ENCODE peak calls at places on chromosomes 1 and 21, in five cellular contexts. U is fibroblast of pulmonary artery; M is A549; D is CD4-positive, alpha-beta T cell; K is stimulated activated CD8-positive, alpha-beta memory T cell treated with anti-CD3 and anti-CD28 coated beads, Interleukin-15, amount 100 ng/mL, for 4 hours. I is an unnamed sample.

GRCh38 chr1:35298464-35298863 is 30.0 kb downstream of the ZMYM4 start:
- DNase-seq in U (peak), M (peak), D (no peak), K (no peak), I (peak)

GRCh38 chr1:150144606-150145005 is 5.1 kb upstream of the PLEKHO1 start:
- DNase-seq in U (no peak), M (no peak), D (no peak), K (no peak), I (peak)

GRCh38 chr1:40662864-40663263 is 2.6 kb downstream of the RIMS3 start:
- DNase-seq in U (no peak), M (no peak), D (no peak), K (no peak), I (no peak)

GRCh38 chr21:45573452-45574035 is 31.3 kb upstream of the SLC19A1 start:
- DNase-seq in U (no peak), M (no peak), D (no peak), K (no peak), I (no peak)

GRCh38 chr1:16033101-16033632 is 10.4 kb upstream of the CLCNKB start:
- DNase-seq in U (no peak), M (no peak), D (no peak), K (no peak), I (no peak)

GRCh38 chr1:55071477-55071876 is 32.1 kb downstream of the PCSK9 start:
- DNase-seq in U (peak), M (peak), D (no peak), K (no peak), I (peak)

GRCh38 chr1:101005871-101006270 is 19.7 kb downstream of the DPH5 start:
- DNase-seq in U (no peak), M (no peak), D (no peak), K (no peak), I (no peak)

GRCh38 chr1:54359393-54360162 is 46.6 kb downstream of the SSBP3 start:
- DNase-seq in U (no peak), M (no peak), D (no peak), K (no peak), I (no peak)

GRCh38 chr1:112524251-112524650 is 15.5 kb downstream of the WNT2B start:
- DNase-seq in U (peak), M (no peak), D (no peak), K (no peak), I (no peak)

GRCh38 chr1:219088778-219089557 is 84.7 kb upstream of the LYPLAL1 start:
- DNase-seq in U (peak), M (peak), D (no peak), K (no peak), I (no peak)

GRCh38 chr1:233620065-233620464 is 6.2 kb downstream of the KCNK1 start:
- DNase-seq in U (no peak), M (no peak), D (no peak), K (no peak), I (no peak)